ENCODE peak calls at places on chromosomes 13 and 19, in five cellular contexts. Q, I, G, O and Y are unnamed samples.

GRCh38 chr19:23002690-23003422 is at the start of gene ZNF728:
- DNase-seq in Q (no peak), I (no peak), G (no peak), O (no peak), Y (no peak)

GRCh38 chr19:18782559-18783225 is 8.4 kb downstream of the COMP start:
- DNase-seq in Q (no peak), G (no peak), O (no peak), I (no peak), Y (no peak)

GRCh38 chr13:21243045-21243842 is 66.8 kb downstream of the MRPL57 start:
- DNase-seq in O (no peak), I (no peak), G (no peak), Q (no peak), Y (no peak)

GRCh38 chr13:75123428-75123827 is 358.5 kb downstream of the TBC1D4 start:
- DNase-seq in O (no peak), I (no peak), G (no peak), Q (no peak), Y (no peak)

GRCh38 chr13:106373304-106373988 is 162.0 kb downstream of the EFNB2 start:
- DNase-seq in Q (no peak), O (no peak), G (no peak), I (no peak), Y (no peak)

GRCh38 chr19:43997631-43998290 is 5.0 kb upstream of the ZNF230 start:
- DNase-seq in O (no peak), I (no peak), G (peak; percentile 45), Q (peak; percentile 24), Y (peak; percentile 76)

GRCh38 chr19:57850553-57851017 is 926 bp downstream of the ZNF587 start:
- DNase-seq in G (peak; percentile 63), O (no peak), Q (peak; percentile 31), I (no peak), Y (peak; percentile 78)

GRCh38 chr19:28289294-28290063 is 923.5 kb downstream of the UQCRFS1 start:
- DNase-seq in G (peak; percentile 89), I (no peak), Q (no peak), O (no peak), Y (peak; percentile 18)

GRCh38 chr13:94239135-94239534 is 240.3 kb downstream of the DCT start:
- DNase-seq in G (peak; percentile 85), Q (peak; percentile 87), O (no peak), I (no peak), Y (peak; percentile 54)

GRCh38 chr13:76019421-76020044 is 383.4 kb downstream of the LMO7 start:
- DNase-seq in Q (no peak), I (peak; percentile 51), G (no peak), O (peak; percentile 28), Y (no peak)

GRCh38 chr19:16067205-16067938 is 8.9 kb upstream of the TPM4 start:
- DNase-seq in G (peak; percentile 95), O (peak; percentile 54), I (no peak), Q (peak; percentile 87), Y (peak; percentile 89)

GRCh38 chr19:13748169-13748884 is 16.0 kb upstream of the MRI1 start:
- DNase-seq in G (peak; percentile 85), I (no peak), Q (peak; percentile 74), O (no peak), Y (peak; percentile 24)

GRCh38 chr19:47765522-47766358 is 12.8 kb upstream of the SELENOW start:
- DNase-seq in Q (peak; percentile 44), G (peak; percentile 72), O (no peak), I (no peak), Y (peak; percentile 39)

GRCh38 chr19:13906525-13906904 is 514 bp downstream of the CC2D1A start:
- DNase-seq in Q (no peak), G (peak; percentile 38), O (no peak), I (no peak), Y (peak; percentile 35)

GRCh38 chr13:39961036-39961435 is 305.6 kb downstream of the COG6 start:
- DNase-seq in G (no peak), I (no peak), Q (no peak), O (no peak), Y (no peak)

GRCh38 chr13:40963927-40964326 is 55.2 kb downstream of the ELF1 start:
- DNase-seq in Q (peak; percentile 66), I (no peak), O (peak; percentile 45), G (peak; percentile 57), Y (peak; percentile 88)

GRCh38 chr13:48437381-48437780 is 24.5 kb upstream of the LPAR6 start:
- DNase-seq in Q (peak; percentile 45), O (no peak), I (no peak), G (no peak), Y (no peak)

GRCh38 chr19:7605490-7606222 is 10.0 kb downstream of the CAMSAP3 start:
- DNase-seq in Q (no peak), I (peak; percentile 65), G (peak; percentile 19), O (peak; percentile 79), Y (peak; percentile 16)

GRCh38 chr19:3268763-3269162 is 44.3 kb downstream of the CELF5 start:
- DNase-seq in G (no peak), O (no peak), Q (no peak), I (no peak), Y (no peak)

GRCh38 chr13:21326155-21327030 is 132.7 kb downstream of the ZDHHC20 start:
- DNase-seq in I (peak; percentile 69), G (peak; percentile 88), Q (peak; percentile 46), O (no peak), Y (peak; percentile 25)

GRCh38 chr13:71789952-71790351 is 77.1 kb downstream of the DACH1 start:
- DNase-seq in O (no peak), Q (no peak), G (no peak), I (no peak), Y (no peak)

GRCh38 chr13:79986890-79987289 is 354.0 kb downstream of the SPRY2 start:
- DNase-seq in Q (no peak), G (no peak), I (no peak), O (no peak), Y (no peak)

GRCh38 chr13:93270769-93271753 is 44.5 kb downstream of the GPC6 start:
- DNase-seq in O (no peak), G (no peak), Q (peak; percentile 44), I (no peak), Y (no peak)

GRCh38 chr13:113547248-113547971 is 37.1 kb upstream of the TFDP1 start:
- DNase-seq in I (no peak), O (no peak), G (peak; percentile 74), Q (peak; percentile 39), Y (no peak)

GRCh38 chr13:91450913-91451312 is 52.5 kb downstream of the GPC5 start:
- DNase-seq in G (no peak), I (no peak), O (no peak), Q (no peak), Y (no peak)

GRCh38 chr13:45961468-45961867 is 91.1 kb downstream of the ZC3H13 start:
- DNase-seq in O (no peak), I (no peak), Q (no peak), G (no peak), Y (no peak)

GRCh38 chr19:38557205-38557799 is 60.5 kb downstream of the MAP4K1 start:
- DNase-seq in I (no peak), Q (no peak), G (no peak), O (no peak), Y (no peak)

GRCh38 chr13:29505511-29505910 is 90.0 kb downstream of the SLC7A1 start:
- DNase-seq in G (no peak), I (no peak), Q (no peak), O (no peak), Y (no peak)

GRCh38 chr13:29508130-29508873 is 87.2 kb downstream of the SLC7A1 start:
- DNase-seq in G (peak; percentile 86), O (peak; percentile 24), Q (peak; percentile 79), I (peak; percentile 70), Y (peak; percentile 42)

GRCh38 chr13:29508874-29509249 is 86.6 kb downstream of the SLC7A1 start:
- DNase-seq in O (no peak), G (no peak), Q (no peak), I (no peak), Y (no peak)

GRCh38 chr13:29505950-29506349 is 89.5 kb downstream of the SLC7A1 start:
- DNase-seq in I (no peak), O (no peak), G (no peak), Q (no peak), Y (no peak)

DNA sequence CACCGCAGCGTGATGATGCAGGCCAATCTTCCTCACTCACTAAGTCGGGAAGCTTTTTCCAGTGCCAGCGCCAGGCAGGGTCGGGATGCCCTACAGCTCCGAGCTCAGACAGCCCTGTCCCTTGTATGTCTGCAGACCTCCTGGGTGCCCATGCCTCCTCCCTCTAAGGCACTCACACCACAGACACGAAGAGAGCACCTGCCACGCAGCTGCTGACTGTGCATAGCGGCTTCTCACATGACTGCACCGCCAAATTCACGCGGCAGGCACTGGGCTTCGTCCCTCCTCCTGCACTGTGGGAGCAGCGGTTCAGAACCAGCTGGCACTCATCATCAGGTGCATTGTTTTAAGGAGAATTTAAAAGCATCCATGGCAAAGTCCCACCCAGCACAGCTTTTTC is 88.1 kb downstream of the SLC7A1 start:
- DNase-seq in I (no peak), Q (no peak), G (peak; percentile 40), O (no peak), Y (no peak)
- H4K20me1 ChIP-seq in I (peaks cover 2% of the 10 kb centered on the region), Q (peaks cover 12% of the 10 kb centered on the region), G (no peaks in the 10 kb centered on the region), O (no peaks in the 10 kb centered on the region), Y (no peaks in the 10 kb centered on the region)

GRCh38 chr19:29880498-29881081 is 61.4 kb upstream of the URI1 start:
- DNase-seq in Q (no peak), G (no peak), O (no peak), I (no peak), Y (no peak)
- H3K4me3 ChIP-seq in Q (no peak overlapping the region), G (no peak overlapping the region), O (no peak overlapping the region), I (no peak overlapping the region), Y (no peak overlapping the region)

GRCh38 chr19:46727757-46728156 is 10.8 kb upstream of the PRKD2 start:
- DNase-seq in Q (no peak), G (no peak), I (no peak), O (no peak), Y (no peak)

GRCh38 chr19:46727036-46727501 is 10.2 kb upstream of the PRKD2 start:
- DNase-seq in O (no peak), Q (no peak), I (no peak), G (no peak), Y (no peak)

GRCh38 chr19:46725036-46725820 is 8.3 kb upstream of the PRKD2 start:
- DNase-seq in Q (no peak), I (no peak), G (no peak), O (no peak), Y (no peak)

GRCh38 chr19:46725859-46726393 is 9.0 kb upstream of the PRKD2 start:
- DNase-seq in Q (no peak), O (no peak), I (no peak), G (no peak), Y (no peak)

GRCh38 chr19:46726551-46726950 is 9.6 kb upstream of the PRKD2 start:
- DNase-seq in O (no peak), G (no peak), Q (no peak), I (no peak), Y (no peak)
- H4K20me1 ChIP-seq in O (no peaks in the 10 kb centered on the region), G (no peaks in the 10 kb centered on the region), Q (peaks cover 48% of the 10 kb centered on the region), I (peaks cover 46% of the 10 kb centered on the region), Y (no peaks in the 10 kb centered on the region)

GRCh38 chr19:5586300-5587070 is 18.7 kb upstream of the TINCR start:
- DNase-seq in O (no peak), G (peak; percentile 28), I (no peak), Q (no peak), Y (no peak)
- H3K4me3 ChIP-seq in O (no peak overlapping the region), G (no peak overlapping the region), I (no peak overlapping the region), Q (no peak overlapping the region), Y (no peak overlapping the region)